ENCODE peak calls at places on chromosomes 2 and 18, in ten cellular contexts. M is brain microvascular endothelial cell; Z is stimulated activated naive B cell treated with anti-CD40 and anti-IgM and Interleukin-4, amounts not matched to agents 10 μg/mL and 1 μg/mL and 100 μg/mL, for 72 hours; G is renal cortical epithelial cell; R is IMR-90; Q is A172; A is AG08396; D is Right ventricle myocardium inferior; S is stimulated activated CD4-positive, alpha-beta T cell treated with anti-CD3 and anti-CD28 coated beads, Interleukin-15, amount 100 ng/mL, for 48 hours; P is COR-L47. Y is an unnamed sample.

GRCh38 chr2:222410534-222410933 is 13.8 kb upstream of the SGPP2 start:
- DNase-seq in S (no peak), R (no peak), P (no peak), Q (peak; percentile 16), Z (no peak), G (peak; percentile 70), A (no peak), M (no peak), D (no peak), Y (peak; percentile 82)

GRCh38 chr18:62347091-62347506 is 22.0 kb downstream of the TNFRSF11A start:
- DNase-seq in D (no peak), M (peak; percentile 21), R (no peak), A (no peak), Z (no peak), P (no peak), Q (no peak), S (no peak), G (no peak), Y (no peak)

GRCh38 chr2:96265349-96265839 is 403 bp downstream of the TMEM127 start:
- DNase-seq in Q (peak; percentile 25), D (peak; percentile 81), S (no peak), R (no peak), M (no peak), G (no peak), Z (no peak), P (no peak), A (peak; percentile 64), Y (peak; percentile 24)

GRCh38 chr18:79950440-79951341 is 762 bp downstream of the SLC66A2 start:
- DNase-seq in R (peak; percentile 12), D (peak; percentile 79), A (peak; percentile 70), Z (no peak), S (no peak), M (no peak), P (no peak), G (no peak), Q (no peak), Y (peak; percentile 43)

GRCh38 chr2:233980955-233981555 is 63.9 kb downstream of the TRPM8 start:
- DNase-seq in P (no peak), R (no peak), Q (no peak), Z (no peak), M (no peak), G (no peak), A (no peak), D (no peak), S (no peak), Y (no peak)

GRCh38 chr2:170292415-170292814 is 114.5 kb downstream of the MYO3B start:
- DNase-seq in Q (no peak), Z (no peak), R (no peak), D (no peak), P (no peak), M (no peak), A (no peak), S (no peak), G (no peak), Y (no peak)

GRCh38 chr2:206004004-206004693 is 81.8 kb downstream of the INO80D start:
- DNase-seq in D (no peak), S (no peak), P (no peak), G (peak; percentile 36), A (no peak), Q (peak; percentile 27), R (peak; percentile 18), Z (no peak), M (no peak), Y (peak; percentile 23)

GRCh38 chr2:236894791-236895190 is 190.9 kb upstream of the COPS8 start:
- DNase-seq in M (no peak), A (no peak), Q (no peak), G (no peak), R (no peak), S (no peak), Z (no peak), P (no peak), D (no peak), Y (no peak)

GRCh38 chr2:14633031-14633430 is 514 bp downstream of the LRATD1 start:
- DNase-seq in P (no peak), D (no peak), G (no peak), R (no peak), A (peak; percentile 8), M (no peak), Z (no peak), S (no peak), Q (no peak), Y (peak; percentile 41)

GRCh38 chr2:241636983-241637232 is at the start of gene THAP4:
- DNase-seq in Z (no peak), Q (no peak), P (no peak), A (peak; percentile 93), G (no peak), M (no peak), S (no peak), R (no peak), D (peak; percentile 89), Y (peak; percentile 89)

GRCh38 chr18:47263828-47264314 is 12.4 kb upstream of the SKOR2 start:
- DNase-seq in Q (no peak), G (no peak), R (no peak), P (no peak), A (peak; percentile 43), D (no peak), S (no peak), Z (no peak), M (no peak), Y (no peak)

GRCh38 chr18:13137041-13137938 is 81.3 kb upstream of the LDLRAD4 start:
- DNase-seq in Z (peak; percentile 51), R (no peak), M (no peak), A (peak; percentile 69), G (no peak), P (peak; percentile 43), D (peak; percentile 77), S (no peak), Q (no peak), Y (no peak)

GRCh38 chr18:8367217-8367988 is 241.8 kb upstream of the RAB12 start:
- DNase-seq in Q (no peak), P (no peak), R (no peak), G (peak; percentile 30), S (no peak), D (peak; percentile 66), Z (peak; percentile 2), A (peak; percentile 36), M (no peak), Y (peak; percentile 68)

GRCh38 chr2:137837830-137838229 is 126.4 kb upstream of the HNMT start:
- DNase-seq in Q (no peak), M (no peak), D (no peak), G (no peak), R (no peak), S (no peak), P (no peak), A (no peak), Z (no peak), Y (no peak)

GRCh38 chr2:150178591-150178990 is 308.9 kb downstream of the RND3 start:
- DNase-seq in Q (no peak), R (no peak), G (no peak), D (no peak), Z (no peak), S (no peak), A (no peak), P (no peak), M (no peak), Y (no peak)

GRCh38 chr2:64133828-64134227 is 10.4 kb downstream of the PELI1 start:
- DNase-seq in D (no peak), P (no peak), Q (peak; percentile 6), G (peak; percentile 40), R (peak; percentile 85), S (no peak), A (no peak), Z (no peak), M (peak; percentile 40), Y (peak; percentile 44)

GRCh38 chr18:58865714-58866113 is 1.0 kb downstream of the ZNF532 start:
- DNase-seq in D (no peak), A (no peak), S (no peak), M (no peak), Z (no peak), G (no peak), R (no peak), Q (no peak), P (no peak), Y (no peak)

GRCh38 chr2:200604571-200605255 is 18.9 kb downstream of the AOX1 start:
- DNase-seq in D (no peak), R (peak; percentile 30), P (no peak), G (no peak), A (no peak), Q (no peak), S (no peak), M (no peak), Z (no peak), Y (no peak)

GRCh38 chr2:67838205-67838604 is 224.6 kb downstream of the C1D start:
- DNase-seq in M (no peak), Z (no peak), R (no peak), G (no peak), Q (no peak), S (no peak), D (no peak), A (no peak), P (no peak), Y (no peak)

GRCh38 chr18:42310956-42311355 is 355.9 kb downstream of the PIK3C3 start:
- DNase-seq in Z (no peak), S (no peak), P (no peak), D (no peak), Q (peak; percentile 80), M (peak; percentile 1), R (no peak), A (no peak), G (peak; percentile 92), Y (peak; percentile 84)

GRCh38 chr2:19488009-19488691 is 129.7 kb upstream of the OSR1 start:
- DNase-seq in G (peak; percentile 92), Q (peak; percentile 76), M (peak; percentile 43), R (peak; percentile 61), S (peak; percentile 2), A (peak; percentile 17), Z (no peak), D (no peak), P (no peak), Y (peak; percentile 89)

GRCh38 chr18:48412339-48412929 is 3.3 kb upstream of the ZBTB7C start:
- DNase-seq in Z (no peak), G (peak; percentile 37), S (no peak), A (peak; percentile 30), R (no peak), P (peak; percentile 22), M (no peak), D (no peak), Q (no peak), Y (peak; percentile 55)

GRCh38 chr2:101150306-101151140 is 659 bp downstream of the TBC1D8 start:
- DNase-seq in A (peak; percentile 65), G (no peak), M (no peak), P (peak; percentile 29), Q (no peak), S (no peak), D (peak; percentile 79), Z (no peak), R (no peak), Y (peak; percentile 44)

GRCh38 chr2:15531095-15531854 is 29.9 kb downstream of the NBAS start:
- DNase-seq in M (no peak), R (no peak), Q (no peak), A (no peak), G (no peak), D (no peak), S (no peak), Z (no peak), P (no peak), Y (no peak)

Y was measured in kidney tubule cell.